ENCODE peak calls at places on chromosomes 6 and 20, in six cellular contexts. B, F, N, Y, T and E are unnamed samples.

GRCh38 chr6:4883298-4883697 is 107.1 kb downstream of the CDYL start:
- DNase-seq in B (no peak), F (no peak), N (no peak), Y (no peak), T (no peak), E (no peak)

GRCh38 chr6:26331809-26332226 is 33.2 kb upstream of the BTN3A2 start:
- DNase-seq in B (peak), F (no peak), N (no peak), Y (no peak), T (no peak), E (no peak)

GRCh38 chr6:125251516-125252229 is 50.1 kb downstream of the HDDC2 start:
- DNase-seq in B (no peak), F (peak), N (no peak), Y (no peak), T (no peak), E (peak)

GRCh38 chr20:59124326-59125029 is 39.1 kb upstream of the ZNF831 start:
- DNase-seq in B (no peak), F (no peak), N (no peak), Y (no peak), T (peak), E (no peak)

GRCh38 chr20:62744761-62745160 is 36.1 kb downstream of the NTSR1 start:
- DNase-seq in B (no peak), F (no peak), N (no peak), Y (peak), T (peak), E (no peak)

GRCh38 chr6:19834858-19835257 is 2.3 kb upstream of the ID4 start:
- DNase-seq in B (no peak), F (no peak), N (no peak), Y (no peak), T (no peak), E (no peak)

GRCh38 chr20:32004963-32005362 is 5.3 kb upstream of the CCM2L start:
- DNase-seq in B (no peak), F (peak), N (no peak), Y (no peak), T (peak), E (no peak)

GRCh38 chr6:99912657-99913056 is 81.4 kb downstream of the MCHR2 start:
- DNase-seq in B (no peak), F (no peak), N (no peak), Y (no peak), T (no peak), E (no peak)

GRCh38 chr20:59515013-59515905 is 89.1 kb upstream of the PHACTR3 start:
- DNase-seq in B (no peak), F (peak), N (peak), Y (peak), T (no peak), E (peak)

GRCh38 chr6:105178110-105178509 is 1.7 kb downstream of the POPDC3 start:
- DNase-seq in B (no peak), F (no peak), N (peak), Y (no peak), T (no peak), E (no peak)

GRCh38 chr20:53245581-53245980 is 273.4 kb downstream of the TSHZ2 start:
- DNase-seq in B (no peak), F (no peak), N (no peak), Y (no peak), T (no peak), E (no peak)

GRCh38 chr20:2006452-2007381 is 12.9 kb upstream of the PDYN start:
- DNase-seq in B (no peak), F (peak), N (no peak), Y (no peak), T (no peak), E (peak)

GRCh38 chr20:2130668-2131067 is 29.0 kb downstream of the STK35 start:
- DNase-seq in B (no peak), F (no peak), N (no peak), Y (no peak), T (peak), E (peak)

GRCh38 chr20:58981564-58982364 is 708 bp downstream of the NELFCD start:
- DNase-seq in B (no peak), F (no peak), N (no peak), Y (no peak), T (no peak), E (no peak)

GRCh38 chr20:14913896-14914295 is 576.5 kb upstream of the FLRT3 start:
- DNase-seq in B (no peak), F (no peak), N (no peak), Y (no peak), T (no peak), E (no peak)

GRCh38 chr6:141265748-141266647 is 866.7 kb upstream of the GJE1 start:
- DNase-seq in B (no peak), F (no peak), N (no peak), Y (no peak), T (no peak), E (no peak)

GRCh38 chr6:167493961-167494697 is 169.2 kb downstream of the TTLL2 start:
- DNase-seq in B (no peak), F (no peak), N (no peak), Y (peak), T (no peak), E (no peak)

GRCh38 chr6:161141173-161141572 is 132.7 kb downstream of the AGPAT4 start:
- DNase-seq in B (no peak), F (no peak), N (no peak), Y (no peak), T (no peak), E (no peak)

GRCh38 chr6:16747232-16748027 is 13.8 kb downstream of the ATXN1 start:
- DNase-seq in B (no peak), F (peak), N (no peak), Y (no peak), T (no peak), E (no peak)

GRCh38 chr6:151448623-151449022 is 3.3 kb downstream of the RMND1 start:
- DNase-seq in B (no peak), F (no peak), N (no peak), Y (no peak), T (no peak), E (no peak)

GRCh38 chr6:116385462-116385807 is 14.7 kb downstream of the DSE start:
- DNase-seq in B (no peak), F (peak), N (no peak), Y (no peak), T (no peak), E (no peak)

GRCh38 chr6:15551262-15551661 is 111.6 kb downstream of the DTNBP1 start:
- DNase-seq in B (no peak), F (no peak), N (no peak), Y (no peak), T (no peak), E (no peak)

GRCh38 chr6:35751594-35751993 is 14.8 kb downstream of the ARMC12 start:
- DNase-seq in B (no peak), F (no peak), N (no peak), Y (no peak), T (no peak), E (no peak)

GRCh38 chr6:87762116-87762515 is 60.1 kb upstream of the AKIRIN2 start:
- DNase-seq in B (no peak), F (no peak), N (no peak), Y (no peak), T (no peak), E (no peak)

GRCh38 chr6:129432738-129433137 is 277.2 kb downstream of the ARHGAP18 start:
- DNase-seq in B (no peak), F (no peak), N (no peak), Y (no peak), T (no peak), E (peak)

GRCh38 chr6:163419413-163420314 is 5.1 kb downstream of the QKI start:
- DNase-seq in B (no peak), F (peak), N (no peak), Y (no peak), T (no peak), E (no peak)

GRCh38 chr6:72083976-72084375 is 197.6 kb downstream of the RIMS1 start:
- DNase-seq in B (no peak), F (no peak), N (no peak), Y (no peak), T (no peak), E (no peak)

GRCh38 chr6:18096423-18096822 is 26.1 kb downstream of the NHLRC1 start:
- DNase-seq in B (no peak), F (no peak), N (no peak), Y (no peak), T (no peak), E (no peak)

GRCh38 chr6:119148825-119149525 is 70.5 kb upstream of the FAM184A start:
- DNase-seq in B (no peak), F (no peak), N (no peak), Y (no peak), T (no peak), E (no peak)

GRCh38 chr20:58125726-58126125 is 102.7 kb downstream of the ANKRD60 start:
- DNase-seq in B (no peak), F (no peak), N (no peak), Y (no peak), T (no peak), E (no peak)